ENCODE peak calls at places on chromosome 21, in five cellular contexts. R is GM06990, S is BE2C, P is mucosa of descending colon, T is H9. U is an unnamed sample.

GRCh38 chr21:22225299-22225698 is 1227.1 kb downstream of the NCAM2 start:
- DNase-seq in R (no peak), S (no peak), P (no peak), T (no peak), U (no peak)

GRCh38 chr21:29953072-29953471 is 13.3 kb upstream of the GRIK1 start:
- DNase-seq in R (no peak), S (no peak), P (no peak), T (no peak), U (no peak)

GRCh38 chr21:41045534-41046268 is 122.3 kb upstream of the BACE2 start:
- DNase-seq in R (no peak), S (no peak), P (peak), T (peak), U (peak)

GRCh38 chr21:46544003-46544402 is 60.9 kb downstream of the S100B start:
- DNase-seq in R (no peak), S (no peak), P (no peak), T (no peak), U (no peak)

GRCh38 chr21:24045775-24046215 is 1561.5 kb downstream of the MRPL39 start:
- DNase-seq in R (no peak), S (peak), P (peak), T (no peak), U (peak)

GRCh38 chr21:29117372-29117955 is 13.0 kb upstream of the MAP3K7CL start:
- DNase-seq in R (peak), S (no peak), P (no peak), T (no peak), U (no peak)

GRCh38 chr21:46622226-46622625 is 13.2 kb upstream of the PRMT2 start:
- DNase-seq in R (no peak), S (no peak), P (no peak), T (no peak), U (peak)

GRCh38 chr21:31335957-31336738 is 7.9 kb downstream of the TIAM1 start:
- DNase-seq in R (no peak), S (no peak), P (no peak), T (no peak), U (peak)

GRCh38 chr21:43893536-43894205 is 28.6 kb downstream of the AGPAT3 start:
- DNase-seq in R (no peak), S (no peak), P (no peak), T (no peak), U (peak)

GRCh38 chr21:14120091-14120734 is 90.5 kb downstream of the LIPI start:
- DNase-seq in R (no peak), S (peak), P (peak), T (peak), U (peak)

GRCh38 chr21:43854773-43855633 is 10.0 kb upstream of the AGPAT3 start:
- DNase-seq in R (peak), S (no peak), P (no peak), T (no peak), U (peak)

GRCh38 chr21:35796834-35797233 is 263.5 kb downstream of the SETD4 start:
- DNase-seq in R (no peak), S (no peak), P (no peak), T (no peak), U (no peak)

GRCh38 chr21:31222142-31222541 is 121.9 kb downstream of the TIAM1 start:
- DNase-seq in R (no peak), S (no peak), P (no peak), T (no peak), U (no peak)

GRCh38 chr21:30248844-30249243 is 32.9 kb upstream of the CLDN8 start:
- DNase-seq in R (no peak), S (no peak), P (no peak), T (peak), U (no peak)

GRCh38 chr21:46179708-46180078 is 4.6 kb downstream of the SPATC1L start:
- DNase-seq in R (no peak), S (no peak), P (no peak), T (peak), U (no peak)

GRCh38 chr21:29152936-29153335 is 22.5 kb downstream of the MAP3K7CL start:
- DNase-seq in R (no peak), S (no peak), P (no peak), T (no peak), U (no peak)

GRCh38 chr21:40809673-40810072 is 37.3 kb downstream of the DSCAM start:
- DNase-seq in R (no peak), S (no peak), P (no peak), T (no peak), U (no peak)

GRCh38 chr21:44083631-44084291 is 23.4 kb upstream of the PWP2 start:
- DNase-seq in R (no peak), S (no peak), P (peak), T (no peak), U (peak)

GRCh38 chr21:43731891-43732711 is 13.2 kb downstream of the PDXK start:
- DNase-seq in R (no peak), S (no peak), P (no peak), T (no peak), U (no peak)

GRCh38 chr21:23725576-23725975 is 1881.7 kb downstream of the MRPL39 start:
- DNase-seq in R (no peak), S (peak), P (no peak), T (no peak), U (no peak)

DNA sequence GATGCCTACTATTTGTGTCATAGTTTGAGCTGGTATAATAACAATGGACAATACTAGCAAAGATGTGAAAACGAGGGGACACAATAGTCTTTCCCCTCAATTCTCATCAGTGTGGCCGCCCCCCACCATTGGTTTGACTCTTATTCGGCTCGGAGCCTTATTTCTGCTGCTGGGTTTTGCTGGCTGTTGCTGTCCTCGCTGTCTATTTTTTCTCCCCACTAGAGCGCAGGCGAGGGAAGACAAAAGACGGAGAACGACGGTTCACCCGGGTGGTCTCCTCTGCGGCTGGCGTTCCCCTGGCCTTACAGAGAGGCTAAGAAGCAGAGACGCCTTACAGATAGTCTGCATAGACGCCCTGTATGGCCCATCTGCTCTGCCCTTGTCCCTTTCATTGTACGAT is 19.4 kb downstream of the CLIC6 start:
- DNase-seq in R (no peak), S (peak), P (peak), T (no peak), U (no peak)
- TF ChIP-seq CTCF in R (peak), S (peak), P (no peak), T (no peak), U (no peak)

GRCh38 chr21:38622081-38622826 is 124.0 kb upstream of the ERG start:
- DNase-seq in R (no peak), S (no peak), P (no peak), T (no peak), U (no peak)

GRCh38 chr21:38623552-38623951 is 125.3 kb upstream of the ERG start:
- DNase-seq in R (no peak), S (no peak), P (no peak), T (no peak), U (no peak)

GRCh38 chr21:38622827-38623209 is 124.5 kb upstream of the ERG start:
- DNase-seq in R (no peak), S (no peak), P (no peak), T (no peak), U (no peak)

GRCh38 chr21:38619865-38620513 is 121.7 kb upstream of the ERG start:
- DNase-seq in R (no peak), S (no peak), P (no peak), T (no peak), U (no peak)

GRCh38 chr21:38621132-38621531 is 122.9 kb upstream of the ERG start:
- DNase-seq in R (no peak), S (no peak), P (peak), T (no peak), U (no peak)
- TF ChIP-seq CTCF in R (peak), S (no peak), P (no peak), T (peak), U (no peak)

DNA sequence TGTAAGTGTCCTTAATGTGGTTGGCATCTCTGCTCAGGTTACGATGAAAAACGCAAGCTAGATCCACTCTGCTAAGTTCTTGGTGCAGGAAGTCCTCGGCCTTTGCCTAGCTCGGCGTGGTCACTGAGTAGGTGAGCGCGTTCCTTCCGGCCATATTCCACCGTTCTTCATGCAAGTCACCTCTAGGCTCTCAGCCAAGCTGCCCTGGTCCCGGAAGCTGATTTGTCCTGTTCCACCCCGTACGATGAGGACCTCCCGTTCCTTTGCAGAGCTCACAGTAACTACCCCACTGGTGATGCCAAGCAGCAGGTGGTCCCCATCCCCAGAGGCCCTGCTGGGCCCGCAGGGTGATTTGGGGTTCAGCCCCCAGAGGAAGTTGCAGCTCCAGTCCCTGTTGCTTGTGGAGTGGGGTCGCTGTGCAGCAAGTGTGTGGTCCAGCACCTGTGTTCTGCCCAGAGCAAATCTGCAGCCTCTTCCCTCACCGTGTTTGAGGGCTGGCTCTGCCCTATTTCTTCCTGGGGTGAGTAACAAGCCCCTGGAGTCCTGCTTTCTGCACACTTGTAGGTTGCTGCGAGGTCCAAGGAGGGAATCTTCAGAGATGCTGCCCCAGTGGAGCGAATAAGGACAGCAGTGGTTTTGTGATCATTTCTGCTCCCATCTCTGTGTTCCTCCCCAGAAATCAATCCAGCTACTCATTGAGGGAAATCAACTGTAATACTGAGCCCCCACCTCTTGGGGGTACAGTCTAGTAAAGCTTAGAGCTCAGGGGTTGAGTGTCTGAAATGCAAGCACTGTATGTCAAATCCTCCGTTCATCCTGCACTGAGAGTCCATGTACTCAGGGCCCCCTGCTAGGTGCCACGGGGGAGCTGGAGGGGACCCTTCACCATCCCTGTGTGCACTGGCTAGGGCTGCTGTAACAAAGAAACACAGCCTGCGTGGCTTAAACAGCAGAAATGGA is 2.3 kb downstream of the UMODL1 start:
- DNase-seq in R (no peak), S (no peak), P (no peak), T (no peak), U (no peak)
- TF ChIP-seq CTCF in R (no peak), S (no peak), P (no peak), T (no peak), U (peak)

GRCh38 chr21:26845066-26845749 is at the start of gene ADAMTS1:
- DNase-seq in R (no peak), S (peak), P (peak), T (peak), U (peak)
- TF ChIP-seq CTCF in R (no peak), S (peak), P (no peak), T (peak), U (no peak)

DNA sequence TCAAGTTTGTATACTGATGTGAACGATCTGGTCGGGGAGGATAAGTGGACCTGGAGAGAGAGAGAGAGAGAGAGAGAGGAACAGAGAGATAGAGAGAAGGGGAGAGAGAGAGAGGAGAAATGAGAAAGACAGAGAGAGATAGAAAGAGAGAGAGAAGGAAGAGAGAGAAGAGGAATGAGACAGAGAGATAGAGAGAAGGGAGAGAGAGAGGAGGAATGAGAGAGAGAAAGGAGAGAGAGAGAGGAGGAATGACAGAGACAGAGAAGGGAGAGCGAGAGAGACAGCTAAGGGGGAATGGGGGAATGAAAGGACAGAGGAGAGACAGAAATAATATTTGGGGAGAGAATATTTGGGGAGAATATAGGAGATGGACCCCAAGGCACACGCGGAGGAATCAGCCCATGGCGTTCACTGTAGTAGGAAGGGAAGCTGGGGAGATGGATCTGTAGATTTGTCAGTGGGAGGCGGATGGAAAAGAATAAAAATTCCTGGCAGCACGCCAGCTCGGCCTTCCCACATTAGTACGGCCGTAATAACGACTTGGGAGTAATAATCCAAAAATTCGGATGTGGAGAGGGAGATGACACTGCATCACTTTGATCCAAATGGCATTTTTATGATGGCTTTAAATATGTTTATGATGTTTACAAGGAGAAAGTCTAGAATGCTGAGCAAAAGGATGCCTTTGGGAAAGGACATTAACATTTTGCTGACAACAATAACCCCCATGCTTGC is 159.7 kb upstream of the KCNJ6 start:
- DNase-seq in R (no peak), S (peak), P (peak), T (no peak), U (no peak)
- TF ChIP-seq CTCF in R (no peak), S (no peak), P (no peak), T (no peak), U (no peak)

GRCh38 chr21:17536381-17536780 is 23.5 kb downstream of the CXADR start:
- DNase-seq in R (no peak), S (no peak), P (peak), T (no peak), U (no peak)
- TF ChIP-seq CTCF in R (no peak), S (no peak), P (no peak), T (no peak), U (no peak)

GRCh38 chr21:26743524-26743923 is 101.7 kb downstream of the ADAMTS1 start:
- DNase-seq in R (no peak), S (peak), P (no peak), T (no peak), U (no peak)

GRCh38 chr21:26736449-26736848 is 108.8 kb downstream of the ADAMTS1 start:
- DNase-seq in R (no peak), S (no peak), P (no peak), T (no peak), U (no peak)

GRCh38 chr21:26739189-26739588 is 106.0 kb downstream of the ADAMTS1 start:
- DNase-seq in R (no peak), S (no peak), P (no peak), T (no peak), U (no peak)
- TF ChIP-seq CTCF in R (no peak), S (no peak), P (no peak), T (no peak), U (no peak)

GRCh38 chr21:45128613-45129226 is 54.3 kb downstream of the ADARB1 start:
- DNase-seq in R (peak), S (peak), P (peak), T (peak), U (peak)
- TF ChIP-seq CTCF in R (peak), S (peak), P (peak), T (peak), U (peak)

GRCh38 chr21:37257967-37258877 is 8.9 kb downstream of the VPS26C start:
- DNase-seq in R (peak), S (peak), P (peak), T (peak), U (peak)
- TF ChIP-seq CTCF in R (no peak), S (peak), P (no peak), T (no peak), U (no peak)